ENCODE peak calls at places on chromosome 10, in six cellular contexts. One of them, this sample, is unnamed. For H3K4me1 and H3K9me3, the result is how much of the 10 kb centered on the place peaks cover.

GRCh38 chr10:70479161-70479531 is 579 bp downstream of the PALD1 start:
- DNase-seq in tibial nerve: no peak
- DNase-seq in HepG2: no peak
- DNase-seq in adrenal gland: no peak
- DNase-seq in H1: no peak
- DNase-seq in upper lobe of left lung: no peak
- DNase-seq in this sample: no peak

GRCh38 chr10:86139066-86139657 is 227.4 kb downstream of the GRID1 start:
- DNase-seq in tibial nerve: no peak
- DNase-seq in HepG2: peak
- DNase-seq in adrenal gland: no peak
- DNase-seq in H1: peak
- DNase-seq in upper lobe of left lung: no peak
- DNase-seq in this sample: no peak

GRCh38 chr10:124354411-124355382 is 64.0 kb downstream of the OAT start:
- DNase-seq in tibial nerve: peak
- DNase-seq in HepG2: peak
- DNase-seq in adrenal gland: peak
- DNase-seq in H1: no peak
- DNase-seq in upper lobe of left lung: peak
- DNase-seq in this sample: no peak

GRCh38 chr10:49283491-49283890 is 15.5 kb upstream of the C10orf71 start:
- DNase-seq in tibial nerve: no peak
- DNase-seq in HepG2: no peak
- DNase-seq in adrenal gland: no peak
- DNase-seq in H1: no peak
- DNase-seq in upper lobe of left lung: no peak
- DNase-seq in this sample: no peak

GRCh38 chr10:52334595-52334994 is 20.5 kb downstream of the DKK1 start:
- DNase-seq in tibial nerve: no peak
- DNase-seq in HepG2: peak
- DNase-seq in adrenal gland: no peak
- DNase-seq in H1: no peak
- DNase-seq in upper lobe of left lung: no peak
- DNase-seq in this sample: no peak

GRCh38 chr10:131212763-131213325 is 98.7 kb downstream of the TCERG1L start:
- DNase-seq in tibial nerve: no peak
- DNase-seq in HepG2: no peak
- DNase-seq in adrenal gland: peak
- DNase-seq in H1: no peak
- DNase-seq in upper lobe of left lung: peak
- DNase-seq in this sample: no peak

GRCh38 chr10:11625019-11625735 is 13.7 kb upstream of the USP6NL start:
- DNase-seq in tibial nerve: no peak
- DNase-seq in HepG2: no peak
- DNase-seq in adrenal gland: no peak
- DNase-seq in H1: no peak
- DNase-seq in upper lobe of left lung: peak
- DNase-seq in this sample: no peak

GRCh38 chr10:47145290-47145934 is 154.6 kb upstream of the GDF10 start:
- DNase-seq in tibial nerve: no peak
- DNase-seq in HepG2: no peak
- DNase-seq in adrenal gland: no peak
- DNase-seq in H1: no peak
- DNase-seq in upper lobe of left lung: no peak
- DNase-seq in this sample: no peak

GRCh38 chr10:93903051-93903450 is 9.3 kb downstream of the SLC35G1 start:
- DNase-seq in tibial nerve: no peak
- DNase-seq in HepG2: no peak
- DNase-seq in adrenal gland: no peak
- DNase-seq in H1: no peak
- DNase-seq in upper lobe of left lung: no peak
- DNase-seq in this sample: no peak

GRCh38 chr10:21969326-21970287 is 33.9 kb downstream of the DNAJC1 start:
- DNase-seq in tibial nerve: no peak
- DNase-seq in HepG2: no peak
- DNase-seq in adrenal gland: no peak
- DNase-seq in H1: no peak
- DNase-seq in upper lobe of left lung: no peak
- DNase-seq in this sample: no peak

GRCh38 chr10:110641256-110641655 is 2.9 kb upstream of the RBM20 start:
- DNase-seq in tibial nerve: no peak
- DNase-seq in HepG2: peak
- DNase-seq in adrenal gland: no peak
- DNase-seq in H1: no peak
- DNase-seq in upper lobe of left lung: no peak
- DNase-seq in this sample: no peak

GRCh38 chr10:30574423-30574796 is 55.1 kb downstream of the LYZL2 start:
- DNase-seq in tibial nerve: no peak
- DNase-seq in HepG2: no peak
- DNase-seq in adrenal gland: no peak
- DNase-seq in H1: no peak
- DNase-seq in upper lobe of left lung: no peak
- DNase-seq in this sample: no peak

GRCh38 chr10:30581779-30582380 is 47.7 kb downstream of the LYZL2 start:
- DNase-seq in tibial nerve: no peak
- DNase-seq in HepG2: peak
- DNase-seq in adrenal gland: peak
- DNase-seq in H1: no peak
- DNase-seq in upper lobe of left lung: peak
- DNase-seq in this sample: no peak

GRCh38 chr10:30579554-30579953 is 50.0 kb downstream of the LYZL2 start:
- DNase-seq in tibial nerve: no peak
- DNase-seq in HepG2: no peak
- DNase-seq in adrenal gland: no peak
- DNase-seq in H1: no peak
- DNase-seq in upper lobe of left lung: no peak
- DNase-seq in this sample: no peak

GRCh38 chr10:30583778-30584415 is 45.7 kb downstream of the LYZL2 start:
- DNase-seq in tibial nerve: peak
- DNase-seq in HepG2: peak
- DNase-seq in adrenal gland: peak
- DNase-seq in H1: no peak
- DNase-seq in upper lobe of left lung: peak
- DNase-seq in this sample: no peak

DNA sequence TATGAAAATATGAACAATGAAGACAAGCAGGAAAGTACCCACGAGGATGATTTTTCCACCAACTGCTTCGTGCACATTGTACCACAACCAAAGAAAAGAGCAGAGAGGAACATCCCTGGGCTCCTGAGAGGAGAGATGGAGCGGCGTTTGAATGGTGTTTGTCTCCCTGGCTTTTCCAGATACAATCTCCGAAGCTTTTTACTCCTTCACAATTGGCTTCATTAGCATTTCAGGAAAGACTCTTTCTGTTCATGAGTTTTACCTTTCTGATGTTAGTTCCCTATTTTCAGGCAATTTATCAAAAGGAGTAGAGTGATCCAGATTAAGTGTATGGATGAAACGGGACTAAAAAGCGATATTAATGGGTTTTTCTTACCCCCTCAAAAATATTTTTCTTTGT is 49.3 kb downstream of the LYZL2 start:
- DNase-seq in tibial nerve: no peak
- DNase-seq in HepG2: no peak
- DNase-seq in adrenal gland: no peak
- DNase-seq in H1: no peak
- DNase-seq in upper lobe of left lung: no peak
- DNase-seq in this sample: no peak
- TF ChIP-seq POLR2A in tibial nerve: no peak
- TF ChIP-seq POLR2A in HepG2: no peak
- TF ChIP-seq POLR2A in adrenal gland: no peak
- TF ChIP-seq POLR2A in H1: no peak
- TF ChIP-seq POLR2A in upper lobe of left lung: no peak
- TF ChIP-seq POLR2A in this sample: no peak

DNA sequence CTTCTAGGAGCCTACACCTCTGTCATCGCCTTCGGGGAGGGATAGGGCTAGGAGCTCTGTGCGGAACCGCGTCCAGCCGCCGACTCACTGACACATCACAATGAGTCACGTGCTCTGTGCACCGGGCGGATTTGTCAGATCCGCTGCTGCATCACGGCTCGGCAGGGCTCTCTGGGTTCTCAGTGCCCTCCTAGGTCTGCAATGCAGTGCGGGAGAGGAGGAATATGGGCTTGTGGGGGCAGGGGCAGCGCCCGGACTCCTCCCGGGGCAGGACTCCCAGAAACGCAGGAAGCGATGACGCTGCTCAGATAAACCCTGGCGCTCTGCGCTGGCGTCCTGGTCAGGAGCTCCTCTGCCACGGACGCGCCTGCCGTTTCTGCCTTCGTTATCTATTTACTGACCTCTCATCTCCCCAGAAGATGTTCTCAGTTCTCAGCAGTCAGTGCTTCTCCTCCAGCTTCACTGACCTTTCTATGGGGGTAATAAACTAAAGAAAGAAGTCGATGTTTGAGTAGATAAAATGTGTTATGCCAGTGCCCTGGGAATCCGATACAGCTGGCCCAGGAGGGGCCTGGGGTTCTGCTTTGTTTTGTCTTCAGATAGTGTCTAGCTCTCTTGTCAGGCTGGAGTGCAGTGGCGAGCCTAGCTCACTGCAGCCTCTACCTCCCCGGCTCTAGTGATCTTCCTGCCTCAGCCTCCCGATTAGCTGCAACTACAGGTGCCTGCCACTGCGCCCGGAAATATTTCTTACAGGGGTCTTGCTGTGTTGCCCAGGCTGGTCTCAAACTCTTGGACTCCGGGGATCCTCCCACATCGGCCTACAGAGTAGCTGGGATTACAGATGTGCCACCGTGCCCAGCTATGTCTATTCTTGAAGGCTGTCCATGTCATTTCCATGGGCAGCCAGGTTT is 22.8 kb upstream of the ITGB1 start:
- DNase-seq in tibial nerve: peak
- DNase-seq in HepG2: peak
- DNase-seq in adrenal gland: peak
- DNase-seq in H1: peak
- DNase-seq in upper lobe of left lung: peak
- DNase-seq in this sample: no peak
- H3K4me1 ChIP-seq in tibial nerve: under half
- H3K4me1 ChIP-seq in HepG2: under half
- H3K4me1 ChIP-seq in adrenal gland: under half
- H3K4me1 ChIP-seq in H1: under half
- H3K4me1 ChIP-seq in upper lobe of left lung: under half
- H3K4me1 ChIP-seq in this sample: under half

GRCh38 chr10:128377364-128377987 is 251.3 kb upstream of the MKI67 start:
- DNase-seq in tibial nerve: no peak
- DNase-seq in HepG2: no peak
- DNase-seq in adrenal gland: no peak
- DNase-seq in H1: no peak
- DNase-seq in upper lobe of left lung: no peak
- DNase-seq in this sample: no peak
- H3K9me3 ChIP-seq in tibial nerve: under half
- H3K9me3 ChIP-seq in HepG2: under half
- H3K9me3 ChIP-seq in adrenal gland: under half
- H3K9me3 ChIP-seq in H1: under half
- H3K9me3 ChIP-seq in upper lobe of left lung: under half
- H3K9me3 ChIP-seq in this sample: under half

GRCh38 chr10:43407148-43407575 is 1.8 kb downstream of the HNRNPF start:
- DNase-seq in tibial nerve: no peak
- DNase-seq in HepG2: no peak
- DNase-seq in adrenal gland: peak
- DNase-seq in H1: no peak
- DNase-seq in upper lobe of left lung: peak
- DNase-seq in this sample: no peak
- TF ChIP-seq POLR2A in tibial nerve: no peak
- TF ChIP-seq POLR2A in HepG2: no peak
- TF ChIP-seq POLR2A in adrenal gland: no peak
- TF ChIP-seq POLR2A in H1: no peak
- TF ChIP-seq POLR2A in upper lobe of left lung: no peak
- TF ChIP-seq POLR2A in this sample: peak

DNA sequence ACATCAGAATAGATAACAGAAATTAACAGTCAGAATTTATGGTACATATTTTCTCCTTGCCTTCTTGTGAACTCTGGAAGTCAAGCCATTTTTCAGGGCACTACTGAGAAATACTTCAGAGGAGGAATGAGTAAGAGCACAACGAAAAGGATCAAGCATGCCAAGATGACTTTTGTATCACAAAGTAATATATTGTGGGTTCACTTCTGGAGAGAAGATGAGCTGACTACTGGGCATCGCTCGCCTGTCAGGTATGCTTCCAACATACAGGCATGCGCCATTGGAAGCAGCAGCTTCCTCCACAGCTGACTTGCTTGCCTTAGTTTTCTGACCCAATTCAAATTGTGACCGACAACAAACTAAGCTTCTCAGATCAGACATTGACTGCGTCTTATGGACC is 137.3 kb downstream of the VTI1A start:
- DNase-seq in tibial nerve: no peak
- DNase-seq in HepG2: no peak
- DNase-seq in adrenal gland: no peak
- DNase-seq in H1: no peak
- DNase-seq in upper lobe of left lung: no peak
- DNase-seq in this sample: no peak
- H3K4me1 ChIP-seq in tibial nerve: under half
- H3K4me1 ChIP-seq in HepG2: under half
- H3K4me1 ChIP-seq in adrenal gland: under half
- H3K4me1 ChIP-seq in H1: under half
- H3K4me1 ChIP-seq in upper lobe of left lung: under half
- H3K4me1 ChIP-seq in this sample: under half

This sample was measured in vagina.